ENCODE peak calls at places on chromosomes 7 and 10, in ten cellular contexts. One of them, this sample, is unnamed. For H3K27me3, the result is how much of the 10 kb centered on the place peaks cover.

GRCh38 chr7:80736371-80736770 is 97.9 kb downstream of the CD36 start:
- DNase-seq in spleen: no peak
- DNase-seq in K562: no peak
- DNase-seq in psoas muscle: no peak
- DNase-seq in IMR-90: peak
- DNase-seq in body of pancreas: no peak
- DNase-seq in pancreas: no peak
- DNase-seq in PC-3: no peak
- DNase-seq in brain microvascular endothelial cell: peak
- DNase-seq in MM.1S: no peak
- DNase-seq in this sample: no peak

GRCh38 chr10:67783576-67784294 is 54.3 kb downstream of the DNAJC12 start:
- DNase-seq in spleen: no peak
- DNase-seq in K562: no peak
- DNase-seq in psoas muscle: no peak
- DNase-seq in IMR-90: no peak
- DNase-seq in body of pancreas: no peak
- DNase-seq in pancreas: no peak
- DNase-seq in PC-3: no peak
- DNase-seq in brain microvascular endothelial cell: no peak
- DNase-seq in MM.1S: no peak
- DNase-seq in this sample: no peak

GRCh38 chr7:149440222-149440621 is 20.6 kb downstream of the ZNF777 start:
- DNase-seq in spleen: no peak
- DNase-seq in K562: no peak
- DNase-seq in psoas muscle: no peak
- DNase-seq in IMR-90: peak
- DNase-seq in body of pancreas: no peak
- DNase-seq in pancreas: no peak
- DNase-seq in PC-3: no peak
- DNase-seq in brain microvascular endothelial cell: no peak
- DNase-seq in MM.1S: no peak
- DNase-seq in this sample: no peak

GRCh38 chr7:70681111-70681846 is 450.7 kb upstream of the GALNT17 start:
- DNase-seq in spleen: no peak
- DNase-seq in K562: no peak
- DNase-seq in psoas muscle: no peak
- DNase-seq in IMR-90: no peak
- DNase-seq in body of pancreas: no peak
- DNase-seq in pancreas: no peak
- DNase-seq in PC-3: no peak
- DNase-seq in brain microvascular endothelial cell: no peak
- DNase-seq in MM.1S: no peak
- DNase-seq in this sample: peak

GRCh38 chr7:35545831-35546230 is 149.1 kb downstream of the HERPUD2 start:
- DNase-seq in spleen: no peak
- DNase-seq in K562: no peak
- DNase-seq in psoas muscle: no peak
- DNase-seq in IMR-90: no peak
- DNase-seq in body of pancreas: no peak
- DNase-seq in pancreas: no peak
- DNase-seq in PC-3: no peak
- DNase-seq in brain microvascular endothelial cell: no peak
- DNase-seq in MM.1S: no peak
- DNase-seq in this sample: no peak

GRCh38 chr10:60429084-60429849 is 39.6 kb upstream of the ANK3 start:
- DNase-seq in spleen: no peak
- DNase-seq in K562: no peak
- DNase-seq in psoas muscle: no peak
- DNase-seq in IMR-90: peak
- DNase-seq in body of pancreas: no peak
- DNase-seq in pancreas: no peak
- DNase-seq in PC-3: no peak
- DNase-seq in brain microvascular endothelial cell: no peak
- DNase-seq in MM.1S: no peak
- DNase-seq in this sample: no peak

GRCh38 chr7:111697771-111698170 is 135.5 kb upstream of the IMMP2L start:
- DNase-seq in spleen: no peak
- DNase-seq in K562: no peak
- DNase-seq in psoas muscle: no peak
- DNase-seq in IMR-90: peak
- DNase-seq in body of pancreas: no peak
- DNase-seq in pancreas: no peak
- DNase-seq in PC-3: peak
- DNase-seq in brain microvascular endothelial cell: no peak
- DNase-seq in MM.1S: no peak
- DNase-seq in this sample: no peak

GRCh38 chr7:76048668-76048988 is 722 bp downstream of the MDH2 start:
- DNase-seq in spleen: no peak
- DNase-seq in K562: peak
- DNase-seq in psoas muscle: peak
- DNase-seq in IMR-90: no peak
- DNase-seq in body of pancreas: peak
- DNase-seq in pancreas: no peak
- DNase-seq in PC-3: peak
- DNase-seq in brain microvascular endothelial cell: no peak
- DNase-seq in MM.1S: peak
- DNase-seq in this sample: peak

GRCh38 chr7:17408245-17408903 is 109.9 kb downstream of the AHR start:
- DNase-seq in spleen: no peak
- DNase-seq in K562: no peak
- DNase-seq in psoas muscle: peak
- DNase-seq in IMR-90: peak
- DNase-seq in body of pancreas: peak
- DNase-seq in pancreas: peak
- DNase-seq in PC-3: peak
- DNase-seq in brain microvascular endothelial cell: peak
- DNase-seq in MM.1S: no peak
- DNase-seq in this sample: peak

DNA sequence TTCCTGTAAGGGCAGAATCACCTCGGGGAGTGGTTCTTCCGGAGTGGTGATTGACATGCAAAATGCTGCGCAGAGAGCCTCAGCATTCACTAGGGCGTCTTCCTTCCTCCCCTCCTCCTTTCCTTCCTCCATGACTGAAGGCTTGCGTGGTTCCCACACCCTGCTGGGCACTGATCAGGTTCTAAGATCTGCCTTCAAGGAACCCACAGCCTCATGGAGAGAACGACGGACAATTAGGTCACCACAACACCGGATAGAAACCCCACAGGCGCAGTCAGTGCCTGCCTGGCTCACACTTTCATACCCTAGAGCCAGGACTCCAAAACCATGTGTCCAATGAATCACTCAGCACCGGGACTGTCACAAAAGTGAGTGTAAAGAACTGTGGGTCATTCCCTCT is 131.3 kb downstream of the DPP6 start:
- DNase-seq in spleen: no peak
- DNase-seq in K562: no peak
- DNase-seq in psoas muscle: no peak
- DNase-seq in IMR-90: no peak
- DNase-seq in body of pancreas: no peak
- DNase-seq in pancreas: no peak
- DNase-seq in PC-3: no peak
- DNase-seq in brain microvascular endothelial cell: no peak
- DNase-seq in MM.1S: no peak
- DNase-seq in this sample: no peak
- H3K27me3 ChIP-seq in spleen: under half
- H3K27me3 ChIP-seq in K562: under half
- H3K27me3 ChIP-seq in psoas muscle: under half
- H3K27me3 ChIP-seq in IMR-90: under half
- H3K27me3 ChIP-seq in body of pancreas: under half
- H3K27me3 ChIP-seq in pancreas: under half
- H3K27me3 ChIP-seq in PC-3: under half
- H3K27me3 ChIP-seq in brain microvascular endothelial cell: under half
- H3K27me3 ChIP-seq in MM.1S: under half
- H3K27me3 ChIP-seq in this sample: under half

DNA sequence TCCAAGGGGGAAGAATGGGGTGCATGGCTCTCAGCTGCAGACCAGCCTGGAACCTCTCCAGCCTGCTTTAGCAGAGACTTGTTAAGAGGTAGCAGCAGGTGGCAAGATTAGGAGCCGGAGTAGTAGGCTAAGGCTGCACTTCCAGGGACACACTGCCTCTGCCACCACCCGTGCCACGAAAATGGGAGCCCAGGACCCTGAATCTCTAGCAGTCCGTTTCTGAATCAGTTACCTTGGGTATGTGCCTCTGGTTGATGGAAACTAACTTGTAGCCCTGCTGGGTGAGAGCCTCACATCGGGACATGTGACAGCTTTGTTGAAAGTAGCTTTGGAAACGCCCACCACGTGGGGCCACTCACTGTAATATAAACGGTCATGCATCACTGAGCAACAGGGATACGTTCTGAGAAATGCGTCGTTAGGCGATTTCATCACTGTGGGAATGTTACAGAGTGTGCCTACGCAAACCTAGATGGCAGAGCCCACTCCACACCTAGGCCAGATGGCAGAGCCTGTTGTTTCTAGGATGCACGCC is 25.9 kb downstream of the HTRA1 start:
- DNase-seq in spleen: peak
- DNase-seq in K562: no peak
- DNase-seq in psoas muscle: no peak
- DNase-seq in IMR-90: peak
- DNase-seq in body of pancreas: no peak
- DNase-seq in pancreas: no peak
- DNase-seq in PC-3: no peak
- DNase-seq in brain microvascular endothelial cell: no peak
- DNase-seq in MM.1S: no peak
- DNase-seq in this sample: no peak
- H3K4me3 ChIP-seq in spleen: no peak
- H3K4me3 ChIP-seq in K562: no peak
- H3K4me3 ChIP-seq in psoas muscle: no peak
- H3K4me3 ChIP-seq in IMR-90: no peak
- H3K4me3 ChIP-seq in body of pancreas: no peak
- H3K4me3 ChIP-seq in pancreas: no peak
- H3K4me3 ChIP-seq in PC-3: no peak
- H3K4me3 ChIP-seq in brain microvascular endothelial cell: no peak
- H3K4me3 ChIP-seq in MM.1S: no peak
- H3K4me3 ChIP-seq in this sample: no peak

GRCh38 chr10:20073164-20073563 is 256.9 kb downstream of the PLXDC2 start:
- DNase-seq in spleen: no peak
- DNase-seq in K562: no peak
- DNase-seq in psoas muscle: no peak
- DNase-seq in IMR-90: no peak
- DNase-seq in body of pancreas: no peak
- DNase-seq in pancreas: no peak
- DNase-seq in PC-3: no peak
- DNase-seq in brain microvascular endothelial cell: no peak
- DNase-seq in MM.1S: no peak
- DNase-seq in this sample: no peak
- H3K27me3 ChIP-seq in spleen: under half
- H3K27me3 ChIP-seq in K562: under half
- H3K27me3 ChIP-seq in psoas muscle: under half
- H3K27me3 ChIP-seq in IMR-90: under half
- H3K27me3 ChIP-seq in body of pancreas: under half
- H3K27me3 ChIP-seq in pancreas: under half
- H3K27me3 ChIP-seq in PC-3: under half
- H3K27me3 ChIP-seq in brain microvascular endothelial cell: under half
- H3K27me3 ChIP-seq in MM.1S: under half
- H3K27me3 ChIP-seq in this sample: under half

GRCh38 chr10:80465839-80466590 is 11.9 kb downstream of the TSPAN14 start:
- DNase-seq in spleen: peak
- DNase-seq in K562: no peak
- DNase-seq in psoas muscle: no peak
- DNase-seq in IMR-90: no peak
- DNase-seq in body of pancreas: no peak
- DNase-seq in pancreas: no peak
- DNase-seq in PC-3: no peak
- DNase-seq in brain microvascular endothelial cell: no peak
- DNase-seq in MM.1S: no peak
- DNase-seq in this sample: no peak

GRCh38 chr10:80464557-80465466 is 10.7 kb downstream of the TSPAN14 start:
- DNase-seq in spleen: peak
- DNase-seq in K562: peak
- DNase-seq in psoas muscle: peak
- DNase-seq in IMR-90: peak
- DNase-seq in body of pancreas: peak
- DNase-seq in pancreas: no peak
- DNase-seq in PC-3: no peak
- DNase-seq in brain microvascular endothelial cell: no peak
- DNase-seq in MM.1S: no peak
- DNase-seq in this sample: peak

GRCh38 chr10:80462986-80463741 is 9.1 kb downstream of the TSPAN14 start:
- DNase-seq in spleen: no peak
- DNase-seq in K562: no peak
- DNase-seq in psoas muscle: no peak
- DNase-seq in IMR-90: peak
- DNase-seq in body of pancreas: no peak
- DNase-seq in pancreas: no peak
- DNase-seq in PC-3: no peak
- DNase-seq in brain microvascular endothelial cell: no peak
- DNase-seq in MM.1S: no peak
- DNase-seq in this sample: no peak

GRCh38 chr10:80462277-80462985 is 8.3 kb downstream of the TSPAN14 start:
- DNase-seq in spleen: no peak
- DNase-seq in K562: no peak
- DNase-seq in psoas muscle: no peak
- DNase-seq in IMR-90: peak
- DNase-seq in body of pancreas: no peak
- DNase-seq in pancreas: no peak
- DNase-seq in PC-3: no peak
- DNase-seq in brain microvascular endothelial cell: no peak
- DNase-seq in MM.1S: no peak
- DNase-seq in this sample: no peak

DNA sequence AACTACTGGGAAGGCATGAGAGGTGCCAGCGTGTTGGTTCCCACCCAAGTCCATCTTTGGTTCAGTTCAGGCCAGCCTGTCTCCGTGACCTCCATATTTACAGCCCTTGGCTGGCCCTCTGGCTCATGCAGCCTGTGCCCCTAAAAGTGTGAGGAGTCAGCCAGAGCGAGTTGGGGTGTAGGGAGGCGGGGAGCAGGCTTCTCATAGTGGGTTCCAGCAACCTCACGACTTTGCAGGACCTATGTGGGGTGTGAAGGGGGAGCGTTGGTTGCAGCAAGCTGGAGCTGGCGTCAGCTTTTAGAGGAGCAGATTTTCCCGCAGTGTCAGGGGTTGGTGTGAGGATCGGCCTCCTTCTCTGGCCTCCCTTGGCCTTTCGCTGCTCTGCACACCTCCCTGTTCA is 9.8 kb downstream of the TSPAN14 start:
- DNase-seq in spleen: no peak
- DNase-seq in K562: no peak
- DNase-seq in psoas muscle: no peak
- DNase-seq in IMR-90: no peak
- DNase-seq in body of pancreas: no peak
- DNase-seq in pancreas: no peak
- DNase-seq in PC-3: no peak
- DNase-seq in brain microvascular endothelial cell: no peak
- DNase-seq in MM.1S: no peak
- DNase-seq in this sample: no peak
- H3K4me3 ChIP-seq in spleen: peak
- H3K4me3 ChIP-seq in K562: no peak
- H3K4me3 ChIP-seq in psoas muscle: no peak
- H3K4me3 ChIP-seq in IMR-90: no peak
- H3K4me3 ChIP-seq in body of pancreas: no peak
- H3K4me3 ChIP-seq in pancreas: no peak
- H3K4me3 ChIP-seq in PC-3: no peak
- H3K4me3 ChIP-seq in brain microvascular endothelial cell: no peak
- H3K4me3 ChIP-seq in MM.1S: no peak
- H3K4me3 ChIP-seq in this sample: no peak

This sample was measured in MG63.